ENCODE peak calls at places on chromosomes 11 and 22, in six cellular contexts. T, X, W, L, E and F are unnamed samples.

GRCh38 chr11:17391493-17392355 is 3.3 kb upstream of the KCNJ11 start:
- DNase-seq in X (no peak), L (no peak), T (no peak), W (no peak), E (no peak), F (no peak)

GRCh38 chr22:48784701-48785503 is 1042.8 kb downstream of the BRD1 start:
- DNase-seq in X (no peak), T (no peak), W (no peak), L (no peak), E (no peak), F (no peak)

GRCh38 chr22:40183029-40183581 is 5.4 kb downstream of the TNRC6B start:
- DNase-seq in X (no peak), W (no peak), L (no peak), E (no peak), T (peak; percentile 88), F (no peak)

GRCh38 chr11:119056397-119056999 is 507 bp downstream of the HYOU1 start:
- DNase-seq in X (peak; percentile 29), W (peak; percentile 54), T (peak; percentile 27), L (no peak), E (peak; percentile 6), F (peak; percentile 52)

GRCh38 chr11:89667001-89667400 is 43.1 kb upstream of the TRIM77 start:
- DNase-seq in W (no peak), T (no peak), E (no peak), L (no peak), X (no peak), F (no peak)

GRCh38 chr11:78957481-78958245 is 383.0 kb upstream of the NARS2 start:
- DNase-seq in X (no peak), T (peak; percentile 33), E (no peak), W (no peak), L (no peak), F (no peak)

GRCh38 chr22:17477401-17477833 is 85.9 kb upstream of the SLC25A18 start:
- DNase-seq in T (no peak), W (no peak), E (no peak), L (no peak), X (no peak), F (no peak)

GRCh38 chr11:107705027-107705426 is 6.8 kb downstream of the SLN start:
- DNase-seq in L (no peak), W (no peak), T (peak; percentile 96), E (no peak), X (no peak), F (no peak)

GRCh38 chr11:12701815-12702214 is 27.6 kb downstream of the TEAD1 start:
- DNase-seq in W (no peak), X (no peak), L (no peak), T (no peak), E (no peak), F (no peak)

GRCh38 chr11:12167098-12167999 is 57.0 kb downstream of the MICAL2 start:
- DNase-seq in W (peak; percentile 67), E (no peak), L (no peak), X (no peak), T (peak; percentile 98), F (no peak)

GRCh38 chr11:63478896-63479295 is 12.1 kb downstream of the PLAAT5 start:
- DNase-seq in W (peak; percentile 70), X (peak; percentile 26), L (peak; percentile 20), E (no peak), T (peak; percentile 80), F (peak; percentile 50)

GRCh38 chr11:112300094-112300786 is 39.6 kb upstream of the PLET1 start:
- DNase-seq in T (no peak), L (no peak), E (no peak), W (no peak), X (no peak), F (no peak)

GRCh38 chr11:64355078-64355940 is 3.7 kb upstream of the RPS6KA4 start:
- DNase-seq in L (no peak), E (no peak), T (peak; percentile 89), W (peak; percentile 86), X (no peak), F (no peak)

GRCh38 chr11:45625611-45626010 is 39.8 kb downstream of the CHST1 start:
- DNase-seq in L (no peak), X (no peak), T (no peak), E (no peak), W (no peak), F (no peak)

GRCh38 chr11:24239016-24239720 is 257.7 kb upstream of the LUZP2 start:
- DNase-seq in T (peak; percentile 68), L (no peak), W (no peak), X (no peak), E (no peak), F (no peak)

GRCh38 chr11:44911031-44911814 is 39.5 kb downstream of the TP53I11 start:
- DNase-seq in W (peak; percentile 90), T (peak; percentile 82), E (peak; percentile 68), X (peak; percentile 72), L (peak; percentile 72), F (peak; percentile 47)

GRCh38 chr11:122727101-122727929 is 71.8 kb downstream of the UBASH3B start:
- DNase-seq in X (no peak), E (no peak), W (no peak), L (no peak), T (no peak), F (no peak)

GRCh38 chr11:18633256-18634139 is 644 bp downstream of the SPTY2D1 start:
- DNase-seq in X (no peak), T (peak; percentile 34), L (no peak), W (no peak), E (no peak), F (no peak)

GRCh38 chr22:49306632-49306975 is 521.1 kb downstream of the BRD1 start:
- DNase-seq in T (no peak), X (no peak), W (peak; percentile 29), E (no peak), L (no peak), F (no peak)

GRCh38 chr11:19670030-19670761 is 42.4 kb upstream of the NAV2 start:
- DNase-seq in X (no peak), W (no peak), L (no peak), T (peak; percentile 28), E (no peak), F (no peak)

GRCh38 chr11:128627666-128628342 is 40.4 kb upstream of the ETS1 start:
- DNase-seq in L (no peak), T (no peak), W (no peak), E (no peak), X (no peak), F (no peak)

GRCh38 chr11:114075891-114076441 is 16.5 kb downstream of the ZBTB16 start:
- DNase-seq in E (no peak), L (no peak), T (peak; percentile 49), W (no peak), X (peak; percentile 10), F (no peak)

GRCh38 chr11:91248199-91248807 is 976.3 kb upstream of the FAT3 start:
- DNase-seq in L (no peak), E (no peak), X (no peak), W (no peak), T (peak; percentile 48), F (no peak)

GRCh38 chr22:49142891-49143290 is 684.8 kb downstream of the BRD1 start:
- DNase-seq in E (no peak), X (no peak), L (no peak), W (no peak), T (no peak), F (no peak)

GRCh38 chr11:26134481-26135355 is 197.2 kb upstream of the ANO3 start:
- DNase-seq in L (no peak), T (peak; percentile 31), X (no peak), E (no peak), W (no peak), F (no peak)

GRCh38 chr22:44363214-44363979 is 50.6 kb upstream of the SHISAL1 start:
- DNase-seq in T (peak; percentile 97), W (peak; percentile 92), L (no peak), X (no peak), E (no peak), F (no peak)

GRCh38 chr11:11261629-11262028 is 91.4 kb downstream of the CSNK2A3 start:
- DNase-seq in T (no peak), L (no peak), E (no peak), W (no peak), X (no peak), F (no peak)

GRCh38 chr11:47466701-47467250 is 17.8 kb upstream of the RAPSN start:
- DNase-seq in L (no peak), E (no peak), W (no peak), T (no peak), X (no peak), F (no peak)

GRCh38 chr11:17890333-17890732 is 122.5 kb downstream of the SERGEF start:
- DNase-seq in X (no peak), L (no peak), T (no peak), W (no peak), E (no peak), F (no peak)

GRCh38 chr11:44627911-44628729 is 62.7 kb downstream of the CD82 start:
- DNase-seq in T (peak; percentile 10), W (peak; percentile 79), X (no peak), L (no peak), E (no peak), F (no peak)

GRCh38 chr11:119782673-119783072 is 53.7 kb upstream of the NECTIN1 start:
- DNase-seq in W (no peak), X (no peak), L (no peak), T (no peak), E (no peak), F (no peak)

GRCh38 chr11:48244804-48245203 is at the start of gene OR4X2:
- DNase-seq in L (no peak), E (no peak), T (no peak), W (no peak), X (no peak), F (no peak)

GRCh38 chr11:112223125-112223524 is 3.1 kb upstream of the PTS start:
- DNase-seq in W (no peak), X (no peak), L (no peak), E (no peak), T (peak; percentile 26), F (no peak)

GRCh38 chr11:61148016-61148640 is 13.1 kb downstream of the VPS37C start:
- DNase-seq in W (no peak), X (no peak), E (no peak), T (no peak), L (no peak), F (no peak)

GRCh38 chr11:126719740-126720139 is 280.8 kb downstream of the KIRREL3 start:
- DNase-seq in T (peak; percentile 31), E (no peak), X (no peak), W (no peak), L (no peak), F (no peak)

GRCh38 chr22:48505891-48506290 is 1321.8 kb downstream of the BRD1 start:
- DNase-seq in T (no peak), E (no peak), X (no peak), W (no peak), L (no peak), F (no peak)